ENCODE peak calls at places on chromosome 1, in nine cellular contexts. B is fibroblast of lung, H is progenitor cell of endocrine pancreas, Z is RWPE1, T is type B pancreatic cell, O is Calu3, G is GM20000, W is fibroblast of pulmonary artery, M is BE2C. N is an unnamed sample.
A peak's percentile ranks its signal among the peaks of the same experiment; 100 is the strongest.

GRCh38 chr1:47474278-47475193 is 36.7 kb downstream of the FOXD2 start:
- DNase-seq in T (no peak), O (no peak), W (no peak), H (no peak), M (no peak), G (no peak), B (no peak), Z (no peak), N (no peak)

GRCh38 chr1:108862698-108863477 is 6.0 kb upstream of the AKNAD1 start:
- DNase-seq in T (no peak), H (no peak), O (no peak), G (no peak), B (no peak), M (no peak), Z (no peak), W (no peak), N (no peak)

GRCh38 chr1:57678138-57678537 is 254.3 kb upstream of the DAB1 start:
- DNase-seq in T (no peak), B (no peak), O (no peak), W (no peak), M (no peak), G (no peak), H (no peak), Z (no peak), N (no peak)

GRCh38 chr1:6962956-6963915 is 178.0 kb downstream of the CAMTA1 start:
- DNase-seq in G (peak; percentile 74), H (peak; percentile 52), M (no peak), T (peak; percentile 80), B (peak; percentile 18), Z (peak; percentile 62), W (no peak), O (peak; percentile 17), N (no peak)

GRCh38 chr1:152926091-152926490 is 17.7 kb downstream of the IVL start:
- DNase-seq in H (no peak), W (no peak), T (no peak), B (peak; percentile 6), O (no peak), G (peak; percentile 51), Z (peak; percentile 63), M (no peak), N (no peak)

GRCh38 chr1:212381509-212381908 is 33.2 kb downstream of the PACC1 start:
- DNase-seq in H (no peak), T (no peak), G (no peak), M (no peak), W (no peak), B (no peak), O (no peak), Z (no peak), N (no peak)

GRCh38 chr1:30734106-30734505 is 10.7 kb upstream of the MATN1 start:
- DNase-seq in W (no peak), Z (no peak), O (no peak), T (no peak), M (no peak), B (no peak), H (no peak), G (no peak), N (no peak)

GRCh38 chr1:62687421-62687902 is 724 bp downstream of the DOCK7 start:
- DNase-seq in Z (peak; percentile 19), O (peak; percentile 41), B (peak; percentile 45), M (no peak), H (no peak), G (peak; percentile 63), T (peak; percentile 71), W (peak; percentile 44), N (no peak)

GRCh38 chr1:16152521-16153087 is 3.3 kb downstream of the EPHA2 start:
- DNase-seq in B (peak; percentile 66), M (no peak), Z (no peak), W (no peak), G (no peak), H (no peak), T (no peak), O (no peak), N (no peak)

DNA sequence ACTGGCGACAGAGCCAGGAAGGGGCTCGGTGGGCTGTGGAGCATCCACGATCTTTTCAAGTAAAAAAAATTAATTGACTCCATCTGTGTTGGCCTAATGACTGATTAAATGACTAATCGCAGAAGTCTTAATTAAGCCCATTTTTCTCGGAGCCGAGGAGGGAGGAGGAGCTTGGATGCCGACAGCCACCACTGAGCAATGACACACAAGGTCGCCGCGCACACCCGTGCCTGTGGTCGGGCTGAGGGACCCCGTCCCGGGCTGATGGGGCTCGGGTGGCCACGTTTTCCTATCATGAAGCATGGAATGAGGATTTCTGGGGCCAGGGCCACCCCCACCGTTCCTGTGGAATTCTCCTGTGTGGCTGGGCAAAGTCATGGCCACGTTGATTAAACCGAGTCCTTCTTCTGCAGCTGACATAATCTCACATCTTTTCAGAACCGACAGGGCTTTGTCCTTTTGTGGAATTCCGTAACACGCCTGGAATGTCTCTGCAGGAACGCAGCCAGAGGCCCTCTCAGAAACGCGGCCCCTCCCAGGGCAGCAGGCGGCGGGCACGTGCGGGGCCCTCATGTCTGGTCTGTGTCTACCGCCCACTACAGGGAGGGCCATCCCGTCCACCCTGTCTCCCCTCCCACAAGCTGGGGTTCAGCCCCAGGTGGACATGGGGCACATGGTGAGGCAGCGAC is 60.7 kb downstream of the MORN1 start:
- DNase-seq in T (no peak), G (no peak), H (no peak), Z (no peak), W (peak; percentile 83), O (no peak), B (peak; percentile 89), M (no peak), N (no peak)
- TF ChIP-seq CTCF in T (no peak), G (no peak), H (no peak), Z (no peak), W (no peak), O (no peak), B (peak; percentile 18), M (no peak), N (no peak)

DNA sequence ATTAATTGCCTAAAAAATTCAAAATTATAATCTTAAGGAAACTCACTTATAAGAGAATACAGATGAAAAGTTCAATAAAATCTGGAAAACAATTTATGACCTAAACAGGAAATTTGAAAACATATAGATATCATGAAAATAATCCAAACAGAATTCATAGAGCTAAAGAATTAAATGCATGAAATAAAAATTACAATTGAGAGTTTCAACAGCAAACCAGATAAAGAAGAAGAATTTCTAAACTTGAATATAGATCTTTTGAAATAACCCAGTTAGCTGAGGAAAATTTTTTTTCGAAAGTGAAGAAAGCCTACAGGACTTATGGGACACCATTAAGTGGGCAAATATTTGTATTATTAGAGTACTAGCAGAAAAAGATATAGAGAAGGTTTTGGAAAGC is 6.7 kb downstream of the FCRL1 start:
- DNase-seq in M (no peak), T (no peak), Z (no peak), H (no peak), G (no peak), W (no peak), B (no peak), O (no peak), N (no peak)
- TF ChIP-seq CTCF in M (no peak), T (no peak), Z (no peak), H (no peak), G (no peak), W (no peak), B (no peak), O (no peak), N (no peak)

GRCh38 chr1:113981962-113982931 is 3.0 kb downstream of the OLFML3 start:
- DNase-seq in H (no peak), B (peak; percentile 82), W (peak; percentile 90), O (peak; percentile 6), T (no peak), M (peak; percentile 28), Z (no peak), G (no peak), N (no peak)

GRCh38 chr1:113978863-113979702 is at the start of gene OLFML3:
- DNase-seq in H (peak; percentile 58), G (peak; percentile 60), W (peak; percentile 96), B (peak; percentile 93), M (peak; percentile 85), T (peak; percentile 82), O (peak; percentile 70), Z (peak; percentile 90), N (peak; percentile 90)

GRCh38 chr1:113982955-113983742 is 3.9 kb downstream of the OLFML3 start:
- DNase-seq in T (no peak), O (no peak), M (no peak), H (no peak), G (no peak), B (no peak), W (no peak), Z (no peak), N (no peak)

GRCh38 chr1:113976609-113977278 is 2.5 kb upstream of the OLFML3 start:
- DNase-seq in O (no peak), M (no peak), H (no peak), T (no peak), W (peak; percentile 74), Z (peak; percentile 21), B (peak; percentile 67), G (no peak), N (no peak)

DNA sequence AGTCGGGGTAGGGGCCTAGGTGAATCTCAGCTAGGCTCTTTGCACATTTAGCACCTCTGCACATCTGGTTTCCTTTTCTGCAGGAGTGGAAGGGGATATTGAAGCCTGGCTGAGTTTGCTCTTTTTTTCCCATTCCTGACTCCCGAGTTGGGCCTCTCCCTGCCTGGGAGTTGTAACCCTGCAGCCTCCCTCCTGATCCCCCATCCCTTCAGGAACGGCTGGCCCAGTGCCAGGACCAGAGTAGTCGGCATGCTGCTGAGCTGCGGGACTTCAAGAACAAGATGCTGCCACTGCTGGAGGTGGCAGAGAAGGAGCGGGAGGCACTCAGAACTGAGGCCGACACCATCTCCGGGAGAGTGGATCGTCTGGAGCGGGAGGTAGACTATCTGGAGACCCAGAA is 846 bp downstream of the OLFML3 start:
- DNase-seq in T (no peak), W (peak; percentile 59), M (peak; percentile 76), Z (no peak), H (no peak), O (no peak), B (peak; percentile 25), G (no peak), N (peak; percentile 35)
- TF ChIP-seq CTCF in T (no peak), W (no peak), M (no peak), Z (no peak), H (no peak), O (no peak), B (no peak), G (no peak), N (no peak)

GRCh38 chr1:114669562-114670082 is at the start of gene DENND2C:
- DNase-seq in H (peak; percentile 42), G (no peak), M (no peak), Z (no peak), T (peak; percentile 85), O (no peak), W (no peak), B (no peak), N (no peak)

GRCh38 chr1:114671939-114672275 is 2.1 kb upstream of the DENND2C start:
- DNase-seq in W (no peak), H (no peak), B (no peak), G (no peak), Z (no peak), T (no peak), O (peak; percentile 2), M (no peak), N (no peak)

GRCh38 chr1:114670083-114671010 is 498 bp upstream of the DENND2C start:
- DNase-seq in G (peak; percentile 94), W (peak; percentile 84), B (peak; percentile 84), H (peak; percentile 89), M (peak; percentile 90), O (peak; percentile 86), T (peak; percentile 69), Z (peak; percentile 96), N (peak; percentile 91)

GRCh38 chr1:114668784-114669561 is 876 bp downstream of the DENND2C start:
- DNase-seq in T (no peak), O (no peak), W (peak; percentile 13), B (peak; percentile 53), Z (peak; percentile 62), M (no peak), G (no peak), H (no peak), N (peak; percentile 24)

GRCh38 chr1:114671011-114671938 is 1.4 kb upstream of the DENND2C start:
- DNase-seq in G (peak; percentile 36), O (no peak), H (no peak), Z (peak; percentile 41), T (no peak), B (peak; percentile 15), M (no peak), W (peak; percentile 31), N (no peak)
- TF ChIP-seq CTCF in G (no peak), O (peak; percentile 24), H (peak; percentile 36), Z (peak; percentile 68), T (peak; percentile 54), B (peak; percentile 37), M (no peak), W (peak; percentile 40), N (no peak)

N was measured in omental fat pad.